ENCODE peak calls at places on chromosomes 5 and 9, in five cellular contexts. One of them, this sample, is unnamed.

GRCh38 chr9:122015165-122015821 is 77.8 kb downstream of the TTLL11 start:
- DNase-seq in WTC11: no peak
- DNase-seq in A549: no peak
- DNase-seq in GM12878: no peak
- DNase-seq in K562: no peak
- DNase-seq in this sample: no peak

GRCh38 chr9:98081477-98082219 is 25.1 kb downstream of the NANS start:
- DNase-seq in WTC11: no peak
- DNase-seq in A549: peak
- DNase-seq in GM12878: no peak
- DNase-seq in K562: no peak
- DNase-seq in this sample: peak

GRCh38 chr5:140630296-140630695 is 2.7 kb downstream of the CD14 start:
- DNase-seq in WTC11: no peak
- DNase-seq in A549: no peak
- DNase-seq in GM12878: no peak
- DNase-seq in K562: no peak
- DNase-seq in this sample: no peak

GRCh38 chr5:167821669-167822068 is 469.8 kb upstream of the WWC1 start:
- DNase-seq in WTC11: no peak
- DNase-seq in A549: no peak
- DNase-seq in GM12878: no peak
- DNase-seq in K562: no peak
- DNase-seq in this sample: no peak

GRCh38 chr5:132663771-132664695 is 6.1 kb downstream of the IL13 start:
- DNase-seq in WTC11: no peak
- DNase-seq in A549: no peak
- DNase-seq in GM12878: peak
- DNase-seq in K562: peak
- DNase-seq in this sample: no peak

GRCh38 chr5:43034591-43034968 is 5.5 kb downstream of the ANXA2R start:
- DNase-seq in WTC11: no peak
- DNase-seq in A549: no peak
- DNase-seq in GM12878: no peak
- DNase-seq in K562: no peak
- DNase-seq in this sample: no peak

GRCh38 chr5:138929571-138929955 is 54.4 kb upstream of the LRRTM2 start:
- DNase-seq in WTC11: no peak
- DNase-seq in A549: no peak
- DNase-seq in GM12878: no peak
- DNase-seq in K562: no peak
- DNase-seq in this sample: no peak

GRCh38 chr5:126605525-126605924 is 4.8 kb downstream of the PHAX start:
- DNase-seq in WTC11: no peak
- DNase-seq in A549: no peak
- DNase-seq in GM12878: no peak
- DNase-seq in K562: no peak
- DNase-seq in this sample: no peak

GRCh38 chr5:10761842-10762165 is 770 bp upstream of the DAP start:
- DNase-seq in WTC11: no peak
- DNase-seq in A549: no peak
- DNase-seq in GM12878: no peak
- DNase-seq in K562: peak
- DNase-seq in this sample: no peak

GRCh38 chr5:90418214-90418613 is 8.7 kb upstream of the CETN3 start:
- DNase-seq in WTC11: no peak
- DNase-seq in A549: no peak
- DNase-seq in GM12878: no peak
- DNase-seq in K562: no peak
- DNase-seq in this sample: no peak

GRCh38 chr9:17219261-17219660 is 84.4 kb downstream of the CNTLN start:
- DNase-seq in WTC11: no peak
- DNase-seq in A549: peak
- DNase-seq in GM12878: no peak
- DNase-seq in K562: no peak
- DNase-seq in this sample: no peak

GRCh38 chr5:178450121-178450631 is 140.0 kb downstream of the COL23A1 start:
- DNase-seq in WTC11: no peak
- DNase-seq in A549: no peak
- DNase-seq in GM12878: no peak
- DNase-seq in K562: peak
- DNase-seq in this sample: no peak

GRCh38 chr9:131804826-131805225 is 65.0 kb upstream of the RAPGEF1 start:
- DNase-seq in WTC11: no peak
- DNase-seq in A549: no peak
- DNase-seq in GM12878: no peak
- DNase-seq in K562: no peak
- DNase-seq in this sample: no peak

GRCh38 chr5:372911-373709 is 51.6 kb downstream of the AHRR start:
- DNase-seq in WTC11: no peak
- DNase-seq in A549: no peak
- DNase-seq in GM12878: no peak
- DNase-seq in K562: no peak
- DNase-seq in this sample: no peak

GRCh38 chr5:132662925-132663770 is 5.2 kb downstream of the IL13 start:
- DNase-seq in WTC11: no peak
- DNase-seq in A549: no peak
- DNase-seq in GM12878: peak
- DNase-seq in K562: peak
- DNase-seq in this sample: peak

GRCh38 chr9:104780796-104781395 is 17.0 kb downstream of the NIPSNAP3B start:
- DNase-seq in WTC11: no peak
- DNase-seq in A549: peak
- DNase-seq in GM12878: no peak
- DNase-seq in K562: peak
- DNase-seq in this sample: no peak

GRCh38 chr5:173817561-173817960 is 70.6 kb upstream of the CPEB4 start:
- DNase-seq in WTC11: no peak
- DNase-seq in A549: no peak
- DNase-seq in GM12878: no peak
- DNase-seq in K562: no peak
- DNase-seq in this sample: no peak

GRCh38 chr5:59483971-59484472 is 409.5 kb downstream of the PDE4D start:
- DNase-seq in WTC11: no peak
- DNase-seq in A549: no peak
- DNase-seq in GM12878: no peak
- DNase-seq in K562: no peak
- DNase-seq in this sample: no peak

GRCh38 chr5:97231025-97231636 is 48.1 kb upstream of the RIOK2 start:
- DNase-seq in WTC11: peak
- DNase-seq in A549: peak
- DNase-seq in GM12878: peak
- DNase-seq in K562: peak
- DNase-seq in this sample: peak

GRCh38 chr9:134547161-134548100 is 94.2 kb upstream of the COL5A1 start:
- DNase-seq in WTC11: no peak
- DNase-seq in A549: no peak
- DNase-seq in GM12878: no peak
- DNase-seq in K562: no peak
- DNase-seq in this sample: no peak

GRCh38 chr5:115450741-115451140 is 93.8 kb downstream of the FEM1C start:
- DNase-seq in WTC11: no peak
- DNase-seq in A549: no peak
- DNase-seq in GM12878: no peak
- DNase-seq in K562: no peak
- DNase-seq in this sample: no peak

GRCh38 chr9:94250456-94250855 is 8.6 kb upstream of the ZNF169 start:
- DNase-seq in WTC11: no peak
- DNase-seq in A549: no peak
- DNase-seq in GM12878: no peak
- DNase-seq in K562: no peak
- DNase-seq in this sample: no peak

GRCh38 chr5:90293931-90294330 is 115.6 kb downstream of the CETN3 start:
- DNase-seq in WTC11: no peak
- DNase-seq in A549: no peak
- DNase-seq in GM12878: no peak
- DNase-seq in K562: no peak
- DNase-seq in this sample: peak

GRCh38 chr5:102627311-102627710 is 127.8 kb upstream of the PAM start:
- DNase-seq in WTC11: no peak
- DNase-seq in A549: no peak
- DNase-seq in GM12878: no peak
- DNase-seq in K562: no peak
- DNase-seq in this sample: no peak
- TF ChIP-seq ESRRA in WTC11: no peak
- TF ChIP-seq ESRRA in A549: no peak
- TF ChIP-seq ESRRA in GM12878: no peak
- TF ChIP-seq ESRRA in K562: no peak
- TF ChIP-seq ESRRA in this sample: no peak

DNA sequence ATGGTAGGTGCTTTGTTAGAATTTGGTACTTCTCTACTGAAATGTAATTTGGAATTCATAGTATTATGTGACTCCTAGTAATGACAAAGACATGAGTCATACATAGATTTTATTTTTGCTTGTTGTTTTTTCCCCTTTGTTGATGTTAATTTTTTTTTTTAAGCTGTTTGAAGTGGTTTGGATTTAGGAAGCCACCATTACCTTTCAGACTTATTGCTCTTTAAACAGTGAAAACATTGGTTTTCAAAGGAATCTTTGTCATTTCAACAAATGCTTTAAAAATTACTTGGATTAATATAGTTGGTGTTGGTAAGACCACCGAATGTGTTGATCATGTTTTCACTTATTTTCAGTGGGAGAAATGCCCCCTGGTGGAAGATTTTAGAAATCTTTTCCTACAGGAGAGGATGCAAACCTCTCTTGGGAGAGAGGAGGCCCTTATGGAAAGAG is 170.1 kb upstream of the PITX1 start:
- DNase-seq in WTC11: no peak
- DNase-seq in A549: no peak
- DNase-seq in GM12878: no peak
- DNase-seq in K562: peak
- DNase-seq in this sample: peak
- TF ChIP-seq ESRRA in WTC11: no peak
- TF ChIP-seq ESRRA in A549: no peak
- TF ChIP-seq ESRRA in GM12878: no peak
- TF ChIP-seq ESRRA in K562: no peak
- TF ChIP-seq ESRRA in this sample: no peak

DNA sequence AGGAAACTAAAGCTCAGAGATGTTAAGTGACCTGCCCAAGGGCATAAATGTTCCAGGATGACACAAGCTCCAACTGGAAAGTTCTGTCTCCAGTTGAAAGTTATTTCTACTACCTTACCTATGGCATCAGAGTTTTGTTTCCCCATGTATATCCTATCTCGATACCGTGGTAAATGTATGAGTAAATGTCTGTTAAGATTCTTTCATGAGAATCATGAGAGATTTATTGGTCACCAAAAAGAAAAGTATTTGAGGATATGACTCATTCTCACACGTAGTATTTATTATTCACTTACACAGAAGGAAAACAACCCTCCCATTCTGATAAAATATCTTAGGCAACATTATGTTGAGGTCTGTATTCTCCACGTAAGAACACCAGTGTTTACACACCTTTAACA is 11.1 kb upstream of the SHOC1 start:
- DNase-seq in WTC11: no peak
- DNase-seq in A549: peak
- DNase-seq in GM12878: no peak
- DNase-seq in K562: no peak
- DNase-seq in this sample: no peak
- TF ChIP-seq ESRRA in WTC11: no peak
- TF ChIP-seq ESRRA in A549: no peak
- TF ChIP-seq ESRRA in GM12878: no peak
- TF ChIP-seq ESRRA in K562: no peak
- TF ChIP-seq ESRRA in this sample: no peak

GRCh38 chr5:129027260-129027659 is 62.0 kb downstream of the SLC27A6 start:
- DNase-seq in WTC11: no peak
- DNase-seq in A549: no peak
- DNase-seq in GM12878: no peak
- DNase-seq in K562: no peak
- DNase-seq in this sample: no peak

DNA sequence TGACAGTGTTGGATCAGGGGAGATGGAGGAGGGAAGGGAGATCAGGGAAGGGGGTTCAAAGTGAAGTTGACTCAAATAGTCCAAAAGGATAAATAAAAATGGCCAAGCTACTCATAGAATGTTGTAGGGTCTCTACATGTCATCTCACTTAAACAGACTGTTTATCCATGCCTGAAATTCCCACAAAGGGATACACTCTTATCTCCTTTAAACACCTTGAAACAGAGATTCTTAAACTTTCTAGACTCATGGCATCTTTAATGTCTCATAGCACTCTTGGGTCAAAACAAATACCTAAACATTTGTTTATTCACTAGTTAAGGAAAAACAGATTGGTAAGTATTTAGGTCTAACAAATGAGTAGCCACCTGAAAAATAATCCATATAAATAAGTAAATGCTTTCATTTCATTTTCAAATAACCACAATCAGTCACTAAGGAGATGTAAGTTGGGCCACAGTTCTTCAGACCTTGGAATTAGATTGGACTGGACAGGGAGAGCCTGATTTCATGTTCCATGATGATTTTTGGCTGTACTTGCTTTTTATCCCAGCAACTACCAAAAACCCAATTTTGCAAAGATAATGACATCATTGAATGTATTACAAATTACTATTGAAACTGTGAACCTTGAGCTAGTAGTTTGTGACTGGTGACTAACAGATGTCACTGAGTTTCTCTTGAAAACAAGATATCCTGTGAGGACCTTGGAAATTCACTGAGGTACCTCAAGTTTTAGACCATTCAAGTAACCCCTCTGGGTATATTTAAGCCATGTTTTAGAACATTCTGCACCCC is 62.5 kb upstream of the ISOC1 start:
- DNase-seq in WTC11: no peak
- DNase-seq in A549: no peak
- DNase-seq in GM12878: no peak
- DNase-seq in K562: peak
- DNase-seq in this sample: no peak
- TF ChIP-seq ESRRA in WTC11: no peak
- TF ChIP-seq ESRRA in A549: no peak
- TF ChIP-seq ESRRA in GM12878: no peak
- TF ChIP-seq ESRRA in K562: no peak
- TF ChIP-seq ESRRA in this sample: no peak

This sample was measured in HepG2.